ENCODE peak calls at places on chromosomes 11 and 22, in ten cellular contexts. One of them, this sample, is unnamed. For H3K27me3, the result is how much of the 10 kb centered on the place peaks cover.

GRCh38 chr11:8111636-8112035 is 30.6 kb downstream of the TUB start:
- DNase-seq in astrocyte: no peak
- DNase-seq in stomach: no peak
- DNase-seq in ovary: no peak
- DNase-seq in left ventricle myocardium inferior: no peak
- DNase-seq in fibroblast of lung: no peak
- DNase-seq in CD8-positive, alpha-beta T cell: no peak
- DNase-seq in colonic mucosa: no peak
- DNase-seq in body of pancreas: no peak
- DNase-seq in lung: no peak
- DNase-seq in this sample: no peak

GRCh38 chr11:23974046-23974445 is 522.8 kb upstream of the LUZP2 start:
- DNase-seq in astrocyte: peak
- DNase-seq in stomach: no peak
- DNase-seq in ovary: no peak
- DNase-seq in left ventricle myocardium inferior: no peak
- DNase-seq in fibroblast of lung: peak
- DNase-seq in CD8-positive, alpha-beta T cell: no peak
- DNase-seq in colonic mucosa: no peak
- DNase-seq in body of pancreas: no peak
- DNase-seq in lung: no peak
- DNase-seq in this sample: no peak

GRCh38 chr11:118206612-118207031 is 18.2 kb downstream of the JAML start:
- DNase-seq in astrocyte: no peak
- DNase-seq in stomach: no peak
- DNase-seq in ovary: no peak
- DNase-seq in left ventricle myocardium inferior: peak
- DNase-seq in fibroblast of lung: no peak
- DNase-seq in CD8-positive, alpha-beta T cell: no peak
- DNase-seq in colonic mucosa: no peak
- DNase-seq in body of pancreas: no peak
- DNase-seq in lung: no peak
- DNase-seq in this sample: no peak

GRCh38 chr11:117473692-117474091 is 146.0 kb downstream of the CEP164 start:
- DNase-seq in astrocyte: no peak
- DNase-seq in stomach: no peak
- DNase-seq in ovary: peak
- DNase-seq in left ventricle myocardium inferior: no peak
- DNase-seq in fibroblast of lung: no peak
- DNase-seq in CD8-positive, alpha-beta T cell: no peak
- DNase-seq in colonic mucosa: no peak
- DNase-seq in body of pancreas: no peak
- DNase-seq in lung: no peak
- DNase-seq in this sample: no peak

GRCh38 chr11:100923555-100923954 is 206.1 kb downstream of the PGR start:
- DNase-seq in astrocyte: peak
- DNase-seq in stomach: no peak
- DNase-seq in ovary: no peak
- DNase-seq in left ventricle myocardium inferior: no peak
- DNase-seq in fibroblast of lung: peak
- DNase-seq in CD8-positive, alpha-beta T cell: no peak
- DNase-seq in colonic mucosa: no peak
- DNase-seq in body of pancreas: no peak
- DNase-seq in lung: no peak
- DNase-seq in this sample: no peak

GRCh38 chr11:77172666-77172982 is 44.6 kb downstream of the MYO7A start:
- DNase-seq in astrocyte: peak
- DNase-seq in stomach: no peak
- DNase-seq in ovary: no peak
- DNase-seq in left ventricle myocardium inferior: no peak
- DNase-seq in fibroblast of lung: peak
- DNase-seq in CD8-positive, alpha-beta T cell: no peak
- DNase-seq in colonic mucosa: no peak
- DNase-seq in body of pancreas: no peak
- DNase-seq in lung: no peak
- DNase-seq in this sample: no peak

GRCh38 chr11:35040221-35040942 is 98.6 kb upstream of the CD44 start:
- DNase-seq in astrocyte: peak
- DNase-seq in stomach: no peak
- DNase-seq in ovary: no peak
- DNase-seq in left ventricle myocardium inferior: no peak
- DNase-seq in fibroblast of lung: peak
- DNase-seq in CD8-positive, alpha-beta T cell: peak
- DNase-seq in colonic mucosa: no peak
- DNase-seq in body of pancreas: peak
- DNase-seq in lung: no peak
- DNase-seq in this sample: no peak

GRCh38 chr11:24351179-24351578 is 145.7 kb upstream of the LUZP2 start:
- DNase-seq in astrocyte: no peak
- DNase-seq in stomach: no peak
- DNase-seq in ovary: no peak
- DNase-seq in left ventricle myocardium inferior: no peak
- DNase-seq in fibroblast of lung: no peak
- DNase-seq in CD8-positive, alpha-beta T cell: no peak
- DNase-seq in colonic mucosa: no peak
- DNase-seq in body of pancreas: no peak
- DNase-seq in lung: no peak
- DNase-seq in this sample: no peak

GRCh38 chr22:47125603-47126002 is 363.2 kb downstream of the TBC1D22A start:
- DNase-seq in astrocyte: no peak
- DNase-seq in stomach: no peak
- DNase-seq in ovary: peak
- DNase-seq in left ventricle myocardium inferior: no peak
- DNase-seq in fibroblast of lung: no peak
- DNase-seq in CD8-positive, alpha-beta T cell: no peak
- DNase-seq in colonic mucosa: no peak
- DNase-seq in body of pancreas: no peak
- DNase-seq in lung: no peak
- DNase-seq in this sample: no peak

GRCh38 chr11:60469723-60470122 is 14.1 kb downstream of the MS4A1 start:
- DNase-seq in astrocyte: no peak
- DNase-seq in stomach: no peak
- DNase-seq in ovary: no peak
- DNase-seq in left ventricle myocardium inferior: no peak
- DNase-seq in fibroblast of lung: no peak
- DNase-seq in CD8-positive, alpha-beta T cell: no peak
- DNase-seq in colonic mucosa: no peak
- DNase-seq in body of pancreas: no peak
- DNase-seq in lung: no peak
- DNase-seq in this sample: no peak

GRCh38 chr11:62145261-62145871 is 21.6 kb downstream of the INCENP start:
- DNase-seq in astrocyte: no peak
- DNase-seq in stomach: peak
- DNase-seq in ovary: no peak
- DNase-seq in left ventricle myocardium inferior: no peak
- DNase-seq in fibroblast of lung: no peak
- DNase-seq in CD8-positive, alpha-beta T cell: no peak
- DNase-seq in colonic mucosa: peak
- DNase-seq in body of pancreas: peak
- DNase-seq in lung: no peak
- DNase-seq in this sample: no peak

GRCh38 chr11:2915473-2915872 is 13.7 kb downstream of the PHLDA2 start:
- DNase-seq in astrocyte: no peak
- DNase-seq in stomach: no peak
- DNase-seq in ovary: no peak
- DNase-seq in left ventricle myocardium inferior: no peak
- DNase-seq in fibroblast of lung: no peak
- DNase-seq in CD8-positive, alpha-beta T cell: no peak
- DNase-seq in colonic mucosa: no peak
- DNase-seq in body of pancreas: no peak
- DNase-seq in lung: no peak
- DNase-seq in this sample: no peak

GRCh38 chr22:49532831-49533802 is 294.6 kb downstream of the BRD1 start:
- DNase-seq in astrocyte: no peak
- DNase-seq in stomach: no peak
- DNase-seq in ovary: no peak
- DNase-seq in left ventricle myocardium inferior: no peak
- DNase-seq in fibroblast of lung: no peak
- DNase-seq in CD8-positive, alpha-beta T cell: no peak
- DNase-seq in colonic mucosa: no peak
- DNase-seq in body of pancreas: peak
- DNase-seq in lung: no peak
- DNase-seq in this sample: no peak

GRCh38 chr22:26887456-26887855 is 230.1 kb downstream of the MIAT start:
- DNase-seq in astrocyte: peak
- DNase-seq in stomach: no peak
- DNase-seq in ovary: no peak
- DNase-seq in left ventricle myocardium inferior: no peak
- DNase-seq in fibroblast of lung: peak
- DNase-seq in CD8-positive, alpha-beta T cell: no peak
- DNase-seq in colonic mucosa: no peak
- DNase-seq in body of pancreas: no peak
- DNase-seq in lung: no peak
- DNase-seq in this sample: peak

GRCh38 chr11:34242037-34242625 is 115.7 kb downstream of the ABTB2 start:
- DNase-seq in astrocyte: peak
- DNase-seq in stomach: no peak
- DNase-seq in ovary: no peak
- DNase-seq in left ventricle myocardium inferior: no peak
- DNase-seq in fibroblast of lung: peak
- DNase-seq in CD8-positive, alpha-beta T cell: no peak
- DNase-seq in colonic mucosa: no peak
- DNase-seq in body of pancreas: no peak
- DNase-seq in lung: no peak
- DNase-seq in this sample: no peak

GRCh38 chr11:102794382-102794781 is 3.6 kb downstream of the MMP1 start:
- DNase-seq in astrocyte: no peak
- DNase-seq in stomach: no peak
- DNase-seq in ovary: no peak
- DNase-seq in left ventricle myocardium inferior: no peak
- DNase-seq in fibroblast of lung: peak
- DNase-seq in CD8-positive, alpha-beta T cell: no peak
- DNase-seq in colonic mucosa: no peak
- DNase-seq in body of pancreas: no peak
- DNase-seq in lung: no peak
- DNase-seq in this sample: no peak

DNA sequence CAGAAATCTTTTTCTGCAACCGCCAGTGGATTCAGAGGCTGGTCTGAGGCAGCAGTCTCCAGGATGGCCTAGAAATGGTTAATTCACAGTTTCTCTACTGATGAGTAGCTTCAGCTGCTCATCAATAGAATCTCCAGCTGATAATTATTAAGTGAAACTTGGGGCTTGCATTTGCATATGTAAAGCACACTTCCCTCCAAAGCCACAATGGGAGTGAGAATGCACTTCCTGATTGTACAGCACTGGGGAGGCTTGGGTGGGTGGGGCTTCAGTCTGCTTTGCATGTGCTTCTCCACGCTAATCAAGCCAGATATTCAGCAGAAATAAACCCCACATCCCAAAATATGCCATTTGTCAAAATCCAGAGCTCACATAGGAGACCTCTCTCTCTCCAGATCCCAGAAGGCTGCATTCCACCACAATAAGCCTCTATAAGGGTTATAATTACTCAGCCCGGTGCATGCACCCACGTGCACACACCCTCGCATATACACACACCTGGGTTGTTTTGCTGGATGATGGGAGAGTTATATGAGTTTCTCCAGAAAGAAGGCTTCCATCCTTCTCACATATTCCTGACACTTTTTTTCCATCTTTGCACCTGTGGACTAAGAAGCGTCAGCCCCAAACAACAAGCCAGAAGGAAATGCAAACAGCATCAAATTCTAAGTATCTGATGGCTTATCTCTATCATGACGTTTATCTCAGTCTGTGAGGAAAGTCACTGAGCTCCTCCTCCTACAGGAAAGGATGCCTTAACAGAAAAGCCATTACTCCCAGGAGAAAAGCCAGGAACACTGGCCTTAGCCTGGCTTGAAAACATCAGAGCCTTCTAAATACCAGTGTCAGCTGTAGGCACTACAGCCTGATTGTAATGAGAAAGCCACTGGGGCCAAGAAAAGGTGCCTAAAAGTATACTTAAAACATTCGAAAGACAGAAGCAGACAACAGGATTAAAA is 253.3 kb downstream of the LARGE1 start:
- DNase-seq in astrocyte: no peak
- DNase-seq in stomach: peak
- DNase-seq in ovary: no peak
- DNase-seq in left ventricle myocardium inferior: no peak
- DNase-seq in fibroblast of lung: no peak
- DNase-seq in CD8-positive, alpha-beta T cell: no peak
- DNase-seq in colonic mucosa: peak
- DNase-seq in body of pancreas: no peak
- DNase-seq in lung: no peak
- DNase-seq in this sample: no peak
- H3K4me3 ChIP-seq in astrocyte: no peak
- H3K4me3 ChIP-seq in stomach: no peak
- H3K4me3 ChIP-seq in ovary: no peak
- H3K4me3 ChIP-seq in left ventricle myocardium inferior: no peak
- H3K4me3 ChIP-seq in fibroblast of lung: no peak
- H3K4me3 ChIP-seq in CD8-positive, alpha-beta T cell: no peak
- H3K4me3 ChIP-seq in colonic mucosa: no peak
- H3K4me3 ChIP-seq in body of pancreas: no peak
- H3K4me3 ChIP-seq in lung: no peak
- H3K4me3 ChIP-seq in this sample: no peak

GRCh38 chr11:128550967-128551522 is 36.3 kb downstream of the ETS1 start:
- DNase-seq in astrocyte: no peak
- DNase-seq in stomach: no peak
- DNase-seq in ovary: no peak
- DNase-seq in left ventricle myocardium inferior: no peak
- DNase-seq in fibroblast of lung: no peak
- DNase-seq in CD8-positive, alpha-beta T cell: peak
- DNase-seq in colonic mucosa: no peak
- DNase-seq in body of pancreas: no peak
- DNase-seq in lung: no peak
- DNase-seq in this sample: no peak
- H3K27me3 ChIP-seq in astrocyte: under half
- H3K27me3 ChIP-seq in stomach: under half
- H3K27me3 ChIP-seq in ovary: under half
- H3K27me3 ChIP-seq in left ventricle myocardium inferior: under half
- H3K27me3 ChIP-seq in fibroblast of lung: under half
- H3K27me3 ChIP-seq in CD8-positive, alpha-beta T cell: under half
- H3K27me3 ChIP-seq in colonic mucosa: under half
- H3K27me3 ChIP-seq in body of pancreas: under half
- H3K27me3 ChIP-seq in lung: under half
- H3K27me3 ChIP-seq in this sample: under half

GRCh38 chr11:693415-693831 is 1.6 kb downstream of the DEAF1 start:
- DNase-seq in astrocyte: no peak
- DNase-seq in stomach: no peak
- DNase-seq in ovary: no peak
- DNase-seq in left ventricle myocardium inferior: no peak
- DNase-seq in fibroblast of lung: no peak
- DNase-seq in CD8-positive, alpha-beta T cell: no peak
- DNase-seq in colonic mucosa: no peak
- DNase-seq in body of pancreas: no peak
- DNase-seq in lung: no peak
- DNase-seq in this sample: no peak
- H3K4me3 ChIP-seq in astrocyte: peak
- H3K4me3 ChIP-seq in stomach: peak
- H3K4me3 ChIP-seq in ovary: no peak
- H3K4me3 ChIP-seq in left ventricle myocardium inferior: peak
- H3K4me3 ChIP-seq in fibroblast of lung: peak
- H3K4me3 ChIP-seq in CD8-positive, alpha-beta T cell: peak
- H3K4me3 ChIP-seq in colonic mucosa: no peak
- H3K4me3 ChIP-seq in body of pancreas: no peak
- H3K4me3 ChIP-seq in lung: no peak
- H3K4me3 ChIP-seq in this sample: peak

DNA sequence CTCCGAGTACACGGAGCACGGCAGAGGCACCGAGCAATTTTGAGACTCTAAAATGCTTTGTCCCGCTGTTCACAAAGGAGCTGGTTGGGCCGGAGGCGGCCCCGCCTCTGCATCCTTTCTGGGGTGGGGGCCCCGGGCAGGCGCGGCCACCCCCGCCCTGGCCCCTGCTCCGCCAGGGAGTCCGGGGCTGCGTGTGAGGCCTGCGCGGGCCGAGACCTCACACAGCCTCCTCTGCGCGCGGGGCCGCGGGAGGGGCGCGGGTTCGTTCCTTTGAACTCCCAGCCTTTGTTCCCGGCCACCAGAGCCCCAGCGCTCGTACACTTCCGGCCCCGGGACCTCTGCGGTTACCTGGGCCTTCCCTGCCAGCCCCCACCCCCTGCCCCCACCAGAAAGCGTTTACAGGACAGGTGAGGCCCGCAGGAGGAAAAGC is 1.6 kb downstream of the FGF19 start:
- DNase-seq in astrocyte: no peak
- DNase-seq in stomach: no peak
- DNase-seq in ovary: no peak
- DNase-seq in left ventricle myocardium inferior: no peak
- DNase-seq in fibroblast of lung: no peak
- DNase-seq in CD8-positive, alpha-beta T cell: no peak
- DNase-seq in colonic mucosa: no peak
- DNase-seq in body of pancreas: no peak
- DNase-seq in lung: no peak
- DNase-seq in this sample: no peak
- H3K27me3 ChIP-seq in astrocyte: half or more
- H3K27me3 ChIP-seq in stomach: half or more
- H3K27me3 ChIP-seq in ovary: under half
- H3K27me3 ChIP-seq in left ventricle myocardium inferior: half or more
- H3K27me3 ChIP-seq in fibroblast of lung: under half
- H3K27me3 ChIP-seq in CD8-positive, alpha-beta T cell: under half
- H3K27me3 ChIP-seq in colonic mucosa: under half
- H3K27me3 ChIP-seq in body of pancreas: under half
- H3K27me3 ChIP-seq in lung: under half
- H3K27me3 ChIP-seq in this sample: under half